ENCODE peak calls at places on chromosome 20, in ten cellular contexts. W is AG04450; S is activated CD4-positive, CD25-positive, alpha-beta regulatory T cell; F is stimulated activated CD4-positive, alpha-beta T cell treated with anti-CD3 and anti-CD28 coated beads, Interleukin-4, amount 100 ng/mL, for 48 hours; D is stimulated activated naive CD8-positive, alpha-beta T cell treated with anti-CD3 and anti-CD28 coated beads, Interleukin-15, amount 100 ng/mL, for 72 hours; K is IMR-90; M is Peyer's patch; U is hepatic stellate cell; H is foreskin fibroblast; G is RPMI8226. Z is an unnamed sample.

GRCh38 chr20:61805365-61805764 is 260.3 kb downstream of the TAF4 start:
- DNase-seq in M (peak; percentile 10), W (no peak), G (no peak), D (no peak), F (no peak), H (no peak), S (no peak), U (no peak), K (no peak), Z (no peak)

GRCh38 chr20:61628901-61629300 is 376.8 kb downstream of the CDH4 start:
- DNase-seq in S (no peak), H (no peak), U (no peak), G (peak; percentile 40), F (no peak), M (no peak), W (no peak), K (no peak), D (no peak), Z (no peak)

GRCh38 chr20:54194724-54195438 is 13.0 kb upstream of the PFDN4 start:
- DNase-seq in H (peak; percentile 73), G (peak; percentile 33), M (no peak), S (no peak), K (peak; percentile 3), F (no peak), D (no peak), U (no peak), W (no peak), Z (no peak)

GRCh38 chr20:43959079-43959919 is 44.6 kb downstream of the TOX2 start:
- DNase-seq in G (peak; percentile 41), H (no peak), F (no peak), D (no peak), M (peak; percentile 58), W (no peak), U (no peak), S (no peak), K (no peak), Z (no peak)

GRCh38 chr20:23995905-23996666 is 7.5 kb upstream of the GGTLC1 start:
- DNase-seq in D (peak; percentile 49), S (peak; percentile 42), M (peak; percentile 63), U (no peak), H (peak; percentile 61), G (peak; percentile 73), F (peak; percentile 47), K (peak; percentile 24), W (no peak), Z (no peak)

GRCh38 chr20:58840816-58841538 is 9.7 kb downstream of the GNAS-AS1 start:
- DNase-seq in S (no peak), M (no peak), F (no peak), K (no peak), D (no peak), G (no peak), U (no peak), W (no peak), H (no peak), Z (no peak)

GRCh38 chr20:20370087-20370575 is 2.2 kb downstream of the INSM1 start:
- DNase-seq in K (no peak), U (no peak), H (no peak), G (no peak), F (no peak), S (no peak), M (no peak), D (no peak), W (no peak), Z (no peak)

GRCh38 chr20:54774423-54774822 is 299.0 kb downstream of the DOK5 start:
- DNase-seq in M (no peak), D (no peak), S (no peak), U (no peak), H (no peak), K (no peak), W (no peak), G (peak; percentile 8), F (no peak), Z (no peak)

GRCh38 chr20:10761786-10762185 is 88.0 kb upstream of the JAG1 start:
- DNase-seq in S (no peak), G (no peak), D (no peak), M (no peak), W (no peak), K (peak; percentile 58), U (peak; percentile 58), F (no peak), H (no peak), Z (peak; percentile 65)

GRCh38 chr20:43372051-43372450 is 85.6 kb upstream of the SRSF6 start:
- DNase-seq in S (no peak), W (no peak), K (no peak), U (no peak), H (no peak), F (no peak), M (no peak), G (no peak), D (no peak), Z (no peak)

GRCh38 chr20:45508068-45508886 is 7.1 kb downstream of the SPINT3 start:
- DNase-seq in H (no peak), M (no peak), U (no peak), K (no peak), G (no peak), W (no peak), F (no peak), D (peak; percentile 31), S (no peak), Z (no peak)

GRCh38 chr20:62804632-62805364 is at the start of gene OGFR:
- DNase-seq in H (peak; percentile 86), G (peak; percentile 81), D (peak; percentile 70), S (peak; percentile 70), K (peak; percentile 38), U (peak; percentile 86), M (peak; percentile 85), F (peak; percentile 44), W (no peak), Z (no peak)

GRCh38 chr20:15867899-15868298 is 705.3 kb downstream of the KIF16B start:
- DNase-seq in S (no peak), H (no peak), U (no peak), D (no peak), M (no peak), K (no peak), G (no peak), W (no peak), F (no peak), Z (no peak)

GRCh38 chr20:57990396-57990987 is 238.0 kb downstream of the ANKRD60 start:
- DNase-seq in H (peak; percentile 77), K (no peak), G (no peak), S (no peak), D (no peak), M (no peak), W (no peak), U (no peak), F (no peak), Z (no peak)

GRCh38 chr20:62754122-62754990 is 41.9 kb upstream of the MRGBP start:
- DNase-seq in F (no peak), D (no peak), K (no peak), W (no peak), G (no peak), U (no peak), M (no peak), S (no peak), H (no peak), Z (no peak)

GRCh38 chr20:36654506-36654905 is 8.5 kb upstream of the SLA2 start:
- DNase-seq in U (no peak), K (no peak), H (no peak), G (no peak), F (no peak), S (no peak), M (no peak), W (no peak), D (no peak), Z (no peak)

GRCh38 chr20:58890454-58891075 is 38.0 kb downstream of the GNAS start:
- DNase-seq in F (peak; percentile 53), G (peak; percentile 71), H (peak; percentile 88), S (peak; percentile 40), U (peak; percentile 71), D (peak; percentile 70), M (peak; percentile 77), W (no peak), K (peak; percentile 77), Z (peak; percentile 27)

GRCh38 chr20:43921227-43921780 is 6.7 kb downstream of the TOX2 start:
- DNase-seq in M (peak; percentile 5), F (no peak), H (no peak), S (no peak), D (no peak), G (peak; percentile 46), U (no peak), K (no peak), W (no peak), Z (no peak)

GRCh38 chr20:56202493-56203077 is 45.9 kb upstream of the MC3R start:
- DNase-seq in U (peak; percentile 5), F (no peak), H (peak; percentile 24), M (no peak), G (peak; percentile 23), K (no peak), S (no peak), D (no peak), W (no peak), Z (no peak)

GRCh38 chr20:4603724-4604123 is 118.0 kb upstream of the PRND start:
- DNase-seq in H (peak; percentile 77), S (no peak), U (no peak), F (no peak), K (peak; percentile 90), W (peak; percentile 58), D (no peak), G (no peak), M (no peak), Z (no peak)

GRCh38 chr20:57388953-57389694 is 2.1 kb upstream of the RBM38 start:
- DNase-seq in M (peak; percentile 90), D (peak; percentile 65), F (peak; percentile 56), U (peak; percentile 60), K (peak; percentile 15), G (peak; percentile 85), W (no peak), H (peak; percentile 82), S (peak; percentile 46), Z (no peak)

GRCh38 chr20:55555075-55555650 is 450.2 kb downstream of the CBLN4 start:
- DNase-seq in H (no peak), K (no peak), U (no peak), M (no peak), G (no peak), D (no peak), W (no peak), F (no peak), S (no peak), Z (no peak)

GRCh38 chr20:3276400-3277015 is 37.5 kb upstream of the SLC4A11 start:
- DNase-seq in D (no peak), W (no peak), U (peak; percentile 21), K (peak; percentile 22), M (no peak), G (peak; percentile 44), S (no peak), F (no peak), H (peak; percentile 31), Z (no peak)

Z was measured in non-pigmented ciliary epithelial cell.